ENCODE peak calls at places on chromosome 15, in five cellular contexts. H, R, Q, Y and U are unnamed samples.

GRCh38 chr15:86653344-86654192 is 573.9 kb downstream of the AGBL1 start:
- DNase-seq in H (no peak), Q (no peak), Y (no peak), R (no peak), U (no peak)

GRCh38 chr15:25947336-25948080 is 84.4 kb upstream of the ATP10A start:
- DNase-seq in Q (no peak), H (no peak), Y (no peak), R (no peak), U (no peak)

GRCh38 chr15:20645956-20646355 is 104.4 kb upstream of the GOLGA6L6 start:
- DNase-seq in R (no peak), H (peak), Y (no peak), Q (peak), U (no peak)

GRCh38 chr15:81939604-81940440 is 106.0 kb downstream of the MEX3B start:
- DNase-seq in Q (no peak), R (no peak), Y (no peak), H (no peak), U (peak)

GRCh38 chr15:97977734-97978133 is 17.2 kb downstream of the ARRDC4 start:
- DNase-seq in H (no peak), R (no peak), Y (no peak), Q (no peak), U (no peak)

GRCh38 chr15:64897345-64897985 is 14.2 kb upstream of the ANKDD1A start:
- DNase-seq in Y (peak), Q (no peak), R (no peak), H (peak), U (no peak)

GRCh38 chr15:28932361-28932760 is 46.6 kb downstream of the APBA2 start:
- DNase-seq in Y (no peak), H (no peak), R (no peak), Q (no peak), U (no peak)

GRCh38 chr15:85689729-85690128 is 105.0 kb downstream of the KLHL25 start:
- DNase-seq in Y (no peak), R (no peak), Q (no peak), H (peak), U (no peak)

GRCh38 chr15:52251144-52251860 is 44.3 kb downstream of the MYO5C start:
- DNase-seq in Y (no peak), H (no peak), Q (no peak), R (no peak), U (no peak)

GRCh38 chr15:48332642-48333034 is 1.4 kb downstream of the DUT start:
- DNase-seq in Q (no peak), H (no peak), Y (no peak), R (no peak), U (no peak)

GRCh38 chr15:69749797-69750196 is 297.2 kb downstream of the RPLP1 start:
- DNase-seq in Q (no peak), R (no peak), Y (no peak), H (no peak), U (no peak)
- TF ChIP-seq CTCF in Q (no peak), R (no peak), Y (no peak), H (no peak), U (peak)

GRCh38 chr15:63211549-63211948 is 22.1 kb downstream of the RAB8B start:
- DNase-seq in Q (no peak), H (no peak), Y (no peak), R (no peak), U (no peak)

GRCh38 chr15:63212050-63212973 is 22.9 kb downstream of the RAB8B start:
- DNase-seq in Y (no peak), R (no peak), H (no peak), Q (no peak), U (no peak)

GRCh38 chr15:63210151-63211051 is 21.0 kb downstream of the RAB8B start:
- DNase-seq in Q (no peak), R (no peak), Y (no peak), H (no peak), U (no peak)
- H3K4me3 ChIP-seq in Q (no peak), R (no peak), Y (no peak), H (no peak), U (no peak)

GRCh38 chr15:92391640-92392039 is 2.0 kb upstream of the ST8SIA2 start:
- DNase-seq in Y (no peak), Q (no peak), H (no peak), R (no peak), U (peak)
- TF ChIP-seq CTCF in Y (peak), Q (no peak), H (no peak), R (no peak), U (peak)

DNA sequence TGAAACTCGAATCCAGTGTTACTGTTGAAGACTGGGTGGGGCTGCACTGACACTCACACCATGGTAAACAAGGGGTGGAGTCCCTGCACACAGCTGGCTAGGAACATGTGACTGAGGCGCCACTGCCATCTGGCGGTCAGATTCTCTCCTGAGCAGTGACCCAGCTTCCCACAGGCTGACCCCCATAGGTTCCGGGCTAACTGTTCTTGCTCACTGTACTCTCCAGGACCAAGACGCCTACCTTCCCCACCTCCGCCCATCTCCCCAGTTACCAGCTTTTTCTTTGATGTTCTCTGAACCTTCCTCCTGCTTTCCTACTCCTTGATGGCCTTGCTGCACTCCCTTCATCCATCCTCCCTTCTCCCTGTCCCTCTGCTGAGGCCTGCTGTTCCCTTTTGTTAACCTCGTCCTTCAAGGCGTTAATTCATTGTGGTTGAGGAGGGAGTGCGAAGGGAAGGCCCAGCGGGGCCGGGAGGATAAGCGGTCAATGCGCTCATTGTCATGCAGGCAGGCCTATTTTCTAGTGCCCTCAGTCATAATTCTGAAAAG is 115.2 kb downstream of the ATP8B4 start:
- DNase-seq in R (peak), Q (no peak), Y (peak), H (peak), U (peak)
- H3K4me3 ChIP-seq in R (no peak), Q (no peak), Y (no peak), H (no peak), U (no peak)

GRCh38 chr15:71801935-71802655 is 8.3 kb upstream of the NR2E3 start:
- DNase-seq in Y (no peak), H (no peak), R (no peak), Q (no peak), U (no peak)

GRCh38 chr15:71798641-71799040 is 11.7 kb upstream of the NR2E3 start:
- DNase-seq in Y (no peak), R (no peak), Q (no peak), H (no peak), U (no peak)

GRCh38 chr15:71800190-71800589 is 10.2 kb upstream of the NR2E3 start:
- DNase-seq in R (no peak), H (no peak), Q (no peak), Y (no peak), U (no peak)

GRCh38 chr15:71802770-71803169 is 7.6 kb upstream of the NR2E3 start:
- DNase-seq in R (no peak), Y (no peak), Q (no peak), H (no peak), U (no peak)

DNA sequence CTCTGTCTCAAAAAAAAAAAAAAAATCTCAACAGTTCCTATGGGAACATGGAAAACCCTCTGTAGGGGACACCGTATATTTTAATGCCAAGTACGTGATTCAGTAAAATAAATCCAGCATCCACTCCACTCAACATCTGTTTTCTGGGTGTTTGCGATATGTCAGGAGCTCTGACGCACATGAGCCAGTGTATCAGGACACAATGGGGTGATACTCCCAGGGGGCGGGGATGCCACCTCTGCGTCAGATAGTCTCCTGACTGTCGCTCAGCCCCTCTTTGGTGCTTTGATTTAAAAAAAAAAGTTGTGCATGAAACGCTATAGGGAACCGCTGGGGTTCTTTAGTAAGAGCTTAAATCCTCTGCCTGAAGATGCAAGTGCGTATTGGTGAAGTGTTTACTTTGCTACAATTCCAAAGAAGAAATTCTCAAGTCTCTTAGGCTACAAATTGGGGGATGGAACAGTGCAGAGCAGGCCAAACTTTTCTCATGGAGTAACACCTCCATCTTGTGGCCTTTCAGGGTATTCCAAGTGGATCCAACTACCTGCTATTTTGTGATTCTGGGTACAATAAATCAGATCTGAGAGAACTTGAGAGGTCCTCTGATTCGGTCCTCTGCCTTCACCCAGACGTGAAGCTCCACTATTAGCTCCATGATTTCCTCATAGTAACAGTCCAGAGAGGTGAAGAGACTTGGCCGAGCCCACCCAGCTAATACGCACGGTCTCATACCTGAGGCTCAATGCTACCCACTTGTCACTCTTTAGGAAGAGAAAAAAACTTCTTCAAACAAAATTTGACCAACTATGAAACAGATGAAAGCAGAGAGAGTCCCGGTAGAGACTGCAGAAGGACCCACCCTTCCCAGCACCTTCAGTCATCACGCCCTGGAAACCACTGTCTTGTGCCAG is 9.3 kb upstream of the NR2E3 start:
- DNase-seq in R (no peak), Q (no peak), H (peak), Y (no peak), U (peak)
- TF ChIP-seq CTCF in R (peak), Q (peak), H (peak), Y (peak), U (peak)

DNA sequence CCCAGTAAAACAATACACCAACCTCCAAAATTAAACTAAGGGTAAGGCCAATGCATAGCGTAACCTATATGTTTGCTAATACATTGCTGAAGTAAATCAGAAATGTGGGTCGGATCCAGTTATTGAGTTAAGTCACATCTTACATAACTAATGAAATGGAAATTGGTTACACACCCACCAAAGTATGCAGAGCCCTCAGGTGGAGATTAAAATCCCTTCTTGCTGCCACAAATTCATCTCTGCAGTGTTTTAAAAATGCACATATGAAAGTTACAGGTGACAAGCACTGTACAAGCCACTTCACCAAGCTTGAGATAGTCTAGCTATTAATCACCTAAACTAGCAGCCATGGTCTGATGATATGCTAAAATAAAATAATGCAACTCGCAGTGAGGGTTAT is 130.6 kb downstream of the AQP9 start:
- DNase-seq in H (no peak), Y (no peak), R (no peak), Q (no peak), U (no peak)
- H3K4me3 ChIP-seq in H (no peak), Y (no peak), R (no peak), Q (no peak), U (no peak)

GRCh38 chr15:69035205-69035917 is 20.9 kb downstream of the NOX5 start:
- DNase-seq in Q (no peak), H (no peak), R (peak), Y (no peak), U (no peak)
- TF ChIP-seq CTCF in Q (no peak), H (no peak), R (no peak), Y (no peak), U (no peak)

DNA sequence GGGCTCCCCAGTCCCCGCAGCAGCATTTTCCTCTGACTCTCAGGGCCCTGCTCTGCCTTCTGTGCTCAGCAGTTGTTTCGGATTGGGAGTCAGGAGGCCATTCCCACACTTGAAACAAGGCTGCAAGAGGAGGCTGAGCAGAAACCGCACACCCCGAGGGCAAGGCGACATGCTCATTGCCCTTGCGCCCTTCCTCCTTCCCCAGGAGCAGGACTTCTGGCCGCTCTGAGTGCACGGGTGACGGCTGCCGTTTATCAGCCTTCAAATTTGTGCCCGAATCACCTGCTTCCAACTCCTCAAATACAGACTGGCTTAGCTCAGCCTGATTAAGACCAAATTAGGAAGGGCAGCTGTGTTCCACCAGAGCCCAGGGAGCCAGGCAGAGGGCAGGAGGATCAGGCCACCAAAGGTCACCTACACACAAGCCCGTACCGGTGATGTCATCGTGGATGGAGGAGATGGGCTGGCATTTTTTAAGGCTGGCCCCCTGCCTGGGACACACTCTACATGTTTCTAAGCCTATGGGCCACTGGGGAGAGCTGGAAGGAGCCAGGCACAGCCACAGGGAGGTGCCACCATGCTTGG is 38.1 kb downstream of the TM2D3 start:
- DNase-seq in H (no peak), Y (no peak), Q (no peak), R (no peak), U (no peak)
- H3K4me3 ChIP-seq in H (no peak), Y (no peak), Q (no peak), R (no peak), U (no peak)

GRCh38 chr15:35991386-35991785 is 445.4 kb upstream of the DPH6 start:
- DNase-seq in R (no peak), Q (no peak), H (no peak), Y (no peak), U (no peak)

GRCh38 chr15:35980719-35981118 is 434.8 kb upstream of the DPH6 start:
- DNase-seq in H (no peak), R (no peak), Y (no peak), Q (no peak), U (no peak)

GRCh38 chr15:35986072-35986666 is 440.2 kb upstream of the DPH6 start:
- DNase-seq in Q (no peak), H (no peak), R (no peak), Y (peak), U (no peak)
- TF ChIP-seq CTCF in Q (no peak), H (no peak), R (no peak), Y (no peak), U (no peak)

DNA sequence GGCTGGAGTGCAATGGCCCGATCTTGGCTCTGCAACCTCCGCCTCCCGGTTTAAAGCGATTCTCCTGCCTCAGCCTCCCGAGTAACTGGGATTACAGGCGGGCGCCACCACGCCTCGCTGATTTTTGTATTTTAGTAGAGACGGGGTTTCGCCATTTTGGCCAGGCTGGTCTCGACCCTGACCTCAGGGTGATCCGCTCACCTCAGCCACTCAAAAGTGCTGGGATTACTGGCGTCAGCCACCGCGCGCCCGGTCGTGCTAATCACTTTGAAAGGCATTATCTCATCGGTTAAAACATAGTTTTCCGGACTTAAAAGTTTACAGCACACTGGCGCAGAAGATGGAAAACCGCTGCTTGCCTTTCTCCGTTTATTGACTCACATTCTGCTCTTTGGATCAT is 27.6 kb upstream of the MTHFS start:
- DNase-seq in Y (no peak), R (no peak), Q (no peak), H (no peak), U (no peak)
- H3K4me3 ChIP-seq in Y (peak), R (peak), Q (peak), H (no peak), U (peak)